ENCODE peak calls at places on chromosomes 12 and 14, in eight cellular contexts. M is HepG2, Z is ovary, N is NB4, F is gastrocnemius medialis, Q is prostate gland, T is transverse colon, S is HCT116. B is an unnamed sample.

GRCh38 chr12:28033538-28033915 is 61.0 kb upstream of the PTHLH start:
- DNase-seq in M (no peak), Z (no peak), N (no peak), F (no peak), Q (no peak), T (no peak), S (no peak), B (no peak)

GRCh38 chr14:20499108-20499507 is 6.2 kb upstream of the RNASE10 start:
- DNase-seq in M (no peak), Z (no peak), N (peak; percentile 86), F (no peak), Q (no peak), T (no peak), S (no peak), B (no peak)

GRCh38 chr12:45612044-45612794 is 117.3 kb upstream of the ARID2 start:
- DNase-seq in M (no peak), Z (no peak), N (no peak), F (no peak), Q (no peak), T (no peak), S (no peak), B (no peak)

GRCh38 chr12:28051516-28052456 is 79.3 kb upstream of the PTHLH start:
- DNase-seq in M (no peak), Z (no peak), N (no peak), F (no peak), Q (no peak), T (no peak), S (no peak), B (no peak)

GRCh38 chr12:80186727-80187217 is 87.4 kb downstream of the OTOGL start:
- DNase-seq in M (peak; percentile 82), Z (peak; percentile 55), N (peak; percentile 64), F (peak; percentile 11), Q (peak; percentile 65), T (peak; percentile 37), S (peak; percentile 85), B (no peak)

GRCh38 chr12:48183876-48184548 is 568 bp downstream of the CCDC184 start:
- DNase-seq in M (no peak), Z (peak; percentile 45), N (no peak), F (no peak), Q (no peak), T (no peak), S (no peak), B (peak; percentile 24)

GRCh38 chr12:31756977-31757420 is 28.2 kb upstream of the AMN1 start:
- DNase-seq in M (peak; percentile 41), Z (no peak), N (no peak), F (no peak), Q (no peak), T (peak; percentile 66), S (peak; percentile 52), B (no peak)

GRCh38 chr14:106378191-106378590 is 851.8 kb downstream of the TMEM121 start:
- DNase-seq in M (no peak), Z (no peak), N (peak; percentile 33), F (no peak), Q (no peak), T (no peak), S (no peak), B (no peak)

GRCh38 chr14:106657460-106657859 is 1131.1 kb downstream of the TMEM121 start:
- DNase-seq in M (no peak), Z (no peak), N (peak; percentile 28), F (no peak), Q (no peak), T (peak; percentile 46), S (no peak), B (no peak)

GRCh38 chr14:67335781-67336180 is 23.8 kb downstream of the ATP6V1D start:
- DNase-seq in M (peak; percentile 56), Z (no peak), N (peak; percentile 44), F (no peak), Q (no peak), T (no peak), S (peak; percentile 36), B (no peak)

GRCh38 chr12:106141452-106141851 is 2.7 kb upstream of the NUAK1 start:
- DNase-seq in M (no peak), Z (no peak), N (no peak), F (no peak), Q (no peak), T (no peak), S (no peak), B (no peak)

GRCh38 chr12:39441963-39442894 is 691 bp downstream of the KIF21A start:
- DNase-seq in M (peak; percentile 39), Z (no peak), N (peak; percentile 39), F (peak; percentile 29), Q (peak; percentile 54), T (no peak), S (no peak), B (peak; percentile 62)

GRCh38 chr12:39443704-39444234 is 849 bp upstream of the KIF21A start:
- DNase-seq in M (peak; percentile 89), Z (no peak), N (no peak), F (no peak), Q (no peak), T (no peak), S (no peak), B (peak; percentile 86)

GRCh38 chr12:39440781-39441180 is 2.1 kb downstream of the KIF21A start:
- DNase-seq in M (no peak), Z (no peak), N (no peak), F (no peak), Q (no peak), T (no peak), S (no peak), B (no peak)

GRCh38 chr12:39441189-39441962 is 1.5 kb downstream of the KIF21A start:
- DNase-seq in M (no peak), Z (no peak), N (no peak), F (no peak), Q (no peak), T (no peak), S (no peak), B (no peak)

DNA sequence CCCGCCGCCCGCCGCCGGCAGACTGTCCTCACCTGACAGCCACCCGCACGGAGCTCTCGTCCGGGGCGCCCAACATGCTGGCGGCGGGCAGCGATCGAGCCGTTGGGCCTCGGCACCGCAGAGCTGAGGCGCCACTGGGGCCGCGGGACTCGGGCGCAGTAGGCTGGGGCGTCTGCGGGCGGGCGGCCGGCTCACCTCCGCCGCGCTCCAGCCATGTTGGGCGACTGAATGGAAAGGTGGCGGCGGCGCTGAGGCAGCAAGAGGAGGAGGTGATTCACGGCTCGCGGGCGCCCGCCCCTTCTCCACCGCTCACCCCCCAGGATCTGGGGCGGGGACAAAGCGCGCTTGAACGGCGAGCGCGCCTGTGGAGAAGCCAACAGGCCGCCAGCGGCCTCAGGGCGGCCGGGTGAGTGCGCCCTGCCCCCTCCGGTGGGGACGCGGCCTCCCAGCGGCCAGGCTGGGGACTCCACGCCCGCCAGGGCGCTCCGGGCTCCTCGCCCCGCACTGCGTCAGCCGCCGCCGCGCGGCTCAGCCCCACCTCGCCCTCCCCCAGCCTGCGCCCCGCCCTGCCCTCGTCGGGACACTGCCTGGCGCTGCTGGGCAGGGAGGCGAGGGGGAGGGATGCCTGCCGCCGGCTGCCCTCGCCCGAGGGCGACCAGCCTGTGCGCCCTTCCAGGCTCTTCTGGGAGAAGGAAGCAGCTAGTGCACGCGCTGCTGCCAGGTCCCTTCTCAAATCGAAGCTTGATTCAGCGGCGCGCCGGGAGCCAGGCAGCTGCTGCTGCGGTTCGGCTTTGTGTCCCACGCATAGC is at the start of gene KIF21A:
- DNase-seq in M (peak; percentile 88), Z (peak; percentile 86), N (peak; percentile 88), F (peak; percentile 84), Q (peak; percentile 92), T (peak; percentile 94), S (peak; percentile 88), B (peak; percentile 96)
- TF ChIP-seq POLR2A in M (peak; percentile 95), Z (peak; percentile 48), N (peak; percentile 56), F (peak; percentile 89), Q (peak; percentile 79), T (peak; percentile 84), S (peak; percentile 79), B (peak; percentile 97)

GRCh38 chr12:55820679-55821078 is 2.8 kb downstream of the ORMDL2 start:
- DNase-seq in M (peak; percentile 22), Z (no peak), N (peak; percentile 40), F (no peak), Q (no peak), T (no peak), S (no peak), B (no peak)
- TF ChIP-seq CTCF in M (peak; percentile 8), Z (no peak), N (peak; percentile 32), F (no peak), Q (no peak), T (no peak), S (peak; percentile 56), B (no peak)

GRCh38 chr12:110742718-110743570 is at the start of gene PPP1CC:
- DNase-seq in M (peak; percentile 88), Z (peak; percentile 95), N (peak; percentile 99), F (peak; percentile 89), Q (peak; percentile 93), T (peak; percentile 94), S (peak; percentile 79), B (peak; percentile 95)
- TF ChIP-seq POLR2A in M (peak; percentile 78), Z (peak; percentile 79), N (peak; percentile 80), F (peak; percentile 81), Q (peak; percentile 71), T (peak; percentile 92), S (peak; percentile 53), B (peak; percentile 64)

GRCh38 chr14:65414961-65415589 is 2.5 kb downstream of the FUT8 start:
- DNase-seq in M (peak; percentile 10), Z (no peak), N (peak; percentile 46), F (no peak), Q (no peak), T (no peak), S (no peak), B (no peak)

GRCh38 chr14:65412189-65412846 is at the start of gene FUT8:
- DNase-seq in M (peak; percentile 81), Z (peak; percentile 96), N (peak; percentile 96), F (peak; percentile 90), Q (peak; percentile 95), T (peak; percentile 96), S (peak; percentile 88), B (peak; percentile 97)

GRCh38 chr14:65411656-65412188 is 808 bp upstream of the FUT8 start:
- DNase-seq in M (peak; percentile 86), Z (peak; percentile 90), N (peak; percentile 89), F (peak; percentile 89), Q (peak; percentile 93), T (peak; percentile 93), S (peak; percentile 83), B (peak; percentile 95)

GRCh38 chr14:65413739-65414045 is 1.2 kb downstream of the FUT8 start:
- DNase-seq in M (no peak), Z (no peak), N (no peak), F (no peak), Q (no peak), T (no peak), S (no peak), B (no peak)

DNA sequence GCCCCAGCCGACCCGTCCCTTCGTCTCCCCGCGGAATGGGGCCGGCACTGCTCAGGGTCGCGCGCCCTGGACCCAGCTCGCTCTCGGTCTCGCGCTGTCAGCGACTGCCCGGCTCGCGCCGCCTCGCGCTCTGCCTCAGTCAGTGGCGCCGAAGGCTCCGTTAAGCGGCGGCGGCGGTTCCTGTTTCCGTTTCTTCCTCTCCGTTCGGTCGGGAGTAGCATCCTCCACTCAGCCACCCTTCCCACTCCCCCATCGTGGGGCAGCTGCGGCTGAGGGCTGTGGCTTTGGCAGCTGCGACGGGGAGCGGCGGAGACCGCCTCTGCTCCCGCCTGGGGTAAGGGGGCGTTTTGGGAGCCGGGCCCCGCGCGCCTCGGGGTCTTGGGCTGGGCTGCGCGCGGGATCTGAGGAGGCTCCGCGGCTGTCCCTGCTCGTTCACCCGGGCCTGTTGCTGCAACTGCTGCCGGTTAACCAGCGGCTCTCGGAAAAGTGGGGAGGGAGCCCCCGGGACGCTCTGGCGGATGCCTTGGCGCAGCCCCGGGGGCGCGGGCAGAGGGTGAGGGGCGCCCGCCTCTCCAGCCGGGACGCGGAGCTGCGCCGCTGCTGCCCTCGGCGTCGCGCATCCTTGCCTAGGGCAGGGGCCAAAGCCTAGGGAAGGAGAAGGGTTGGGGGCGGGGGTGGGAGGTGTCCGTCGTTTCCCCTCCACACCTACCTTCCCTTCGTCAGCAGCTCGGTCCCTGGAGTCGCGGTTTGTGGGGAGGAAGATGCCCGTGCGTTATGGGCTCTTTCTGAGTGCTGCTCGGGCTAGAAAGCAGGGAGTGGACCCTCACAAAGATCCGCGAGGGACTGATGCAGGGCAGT is 580 bp downstream of the FUT8 start:
- DNase-seq in M (peak; percentile 17), Z (no peak), N (peak; percentile 83), F (no peak), Q (peak; percentile 57), T (peak; percentile 77), S (no peak), B (peak; percentile 49)
- TF ChIP-seq CTCF in M (peak; percentile 28), Z (no peak), N (no peak), F (no peak), Q (peak; percentile 4), T (no peak), S (no peak), B (no peak)

B was measured in right lobe of liver.